ENCODE peak calls at places on chromosomes 5 and 9, in eight cellular contexts. V is activated CD4-positive, CD25-positive, alpha-beta regulatory T cell; T is AG04449; F is astrocyte of the cerebellum; U is cardiac muscle cell; S is stimulated activated CD4-positive, alpha-beta T cell treated with anti-CD3 and anti-CD28 coated beads, Interleukin-1b, Interleukin-23, amount 100 ng/mL, for 24 hours; H is T-helper 2 cell; G is CD4-positive, alpha-beta T cell. X is an unnamed sample.

GRCh38 chr5:15938961-15939360 is 240.6 kb downstream of the MARCHF11 start:
- DNase-seq in V (no peak), T (peak), F (peak), U (no peak), S (no peak), H (no peak), G (no peak), X (no peak)

GRCh38 chr5:77452351-77452750 is 39.8 kb downstream of the WDR41 start:
- DNase-seq in V (no peak), T (no peak), F (no peak), U (no peak), S (no peak), H (no peak), G (no peak), X (no peak)

GRCh38 chr9:123679330-123679987 is 250.5 kb downstream of the DENND1A start:
- DNase-seq in V (no peak), T (no peak), F (no peak), U (no peak), S (no peak), H (peak), G (no peak), X (no peak)

GRCh38 chr5:40233268-40233667 is 446.4 kb upstream of the PTGER4 start:
- DNase-seq in V (no peak), T (no peak), F (peak), U (no peak), S (no peak), H (no peak), G (no peak), X (no peak)

GRCh38 chr5:4879075-4879474 is 261.1 kb upstream of the ADAMTS16 start:
- DNase-seq in V (no peak), T (no peak), F (no peak), U (no peak), S (no peak), H (no peak), G (no peak), X (no peak)

GRCh38 chr9:138075496-138075895 is 197.9 kb downstream of the CACNA1B start:
- DNase-seq in V (no peak), T (no peak), F (no peak), U (no peak), S (no peak), H (no peak), G (no peak), X (no peak)

GRCh38 chr5:1011741-1012315 is 3.2 kb downstream of the NKD2 start:
- DNase-seq in V (no peak), T (no peak), F (no peak), U (no peak), S (no peak), H (no peak), G (no peak), X (no peak)

GRCh38 chr5:108379722-108380530 is 2.0 kb downstream of the FBXL17 start:
- DNase-seq in V (no peak), T (no peak), F (no peak), U (peak), S (no peak), H (peak), G (no peak), X (no peak)

GRCh38 chr5:175657593-175658271 is at the start of gene HRH2:
- DNase-seq in V (peak), T (no peak), F (no peak), U (peak), S (peak), H (peak), G (peak), X (no peak)

GRCh38 chr5:158570502-158570901 is 529.2 kb downstream of the EBF1 start:
- DNase-seq in V (no peak), T (no peak), F (no peak), U (no peak), S (no peak), H (no peak), G (no peak), X (no peak)

GRCh38 chr9:85569988-85570387 is 171.8 kb downstream of the AGTPBP1 start:
- DNase-seq in V (no peak), T (no peak), F (peak), U (no peak), S (no peak), H (no peak), G (no peak), X (no peak)

GRCh38 chr9:87865626-87866025 is 17.1 kb upstream of the SPATA31E1 start:
- DNase-seq in V (no peak), T (no peak), F (no peak), U (no peak), S (no peak), H (no peak), G (no peak), X (no peak)

GRCh38 chr5:148457183-148457620 is 73.4 kb downstream of the FBXO38 start:
- DNase-seq in V (no peak), T (no peak), F (no peak), U (peak), S (no peak), H (peak), G (no peak), X (peak)

GRCh38 chr9:20023237-20023928 is 234.5 kb upstream of the SLC24A2 start:
- DNase-seq in V (no peak), T (no peak), F (no peak), U (no peak), S (no peak), H (no peak), G (no peak), X (no peak)

X was measured in ovary.